ENCODE peak calls at places on chromosomes 11 and 22, in eight cellular contexts. M is GM23248, Z is hepatocyte, N is fibroblast of lung, H is A549, Y is astrocyte, P is mesenchymal stem cell, X is H9. S is an unnamed sample.

GRCh38 chr11:57103899-57104605 is 77.7 kb upstream of the LRRC55 start:
- DNase-seq in X (no peak), P (no peak), Y (no peak), M (no peak), H (no peak), N (no peak), Z (no peak), S (no peak)

GRCh38 chr11:1087961-1088926 is 13.6 kb downstream of the MUC2 start:
- DNase-seq in Y (no peak), X (peak; percentile 69), H (no peak), P (no peak), N (no peak), M (no peak), Z (no peak), S (peak; percentile 80)

GRCh38 chr11:117822031-117822521 is 2.5 kb downstream of the FXYD2 start:
- DNase-seq in X (peak; percentile 65), N (no peak), P (no peak), Z (peak; percentile 62), Y (no peak), M (peak; percentile 41), H (no peak), S (peak; percentile 67)

GRCh38 chr11:105236631-105237030 is 97.1 kb upstream of the CARD18 start:
- DNase-seq in Z (no peak), H (no peak), P (peak; percentile 88), M (peak; percentile 23), N (peak; percentile 74), Y (peak; percentile 75), X (no peak), S (no peak)

GRCh38 chr22:25710501-25710900 is 31.5 kb upstream of the MYO18B start:
- DNase-seq in Y (no peak), X (no peak), N (no peak), M (no peak), Z (no peak), H (no peak), P (no peak), S (no peak)

GRCh38 chr11:124801636-124802312 is 1.6 kb upstream of the MSANTD2 start:
- DNase-seq in N (no peak), M (peak; percentile 74), Y (no peak), H (no peak), X (no peak), Z (no peak), P (peak; percentile 16), S (no peak)

GRCh38 chr11:80155412-80156017 is 714.7 kb upstream of the TENM4 start:
- DNase-seq in Z (peak; percentile 46), N (no peak), X (no peak), H (peak; percentile 1), M (peak; percentile 41), Y (no peak), P (peak; percentile 45), S (peak; percentile 86)

GRCh38 chr11:127003260-127003981 is 2.9 kb upstream of the KIRREL3 start:
- DNase-seq in N (peak; percentile 72), X (peak; percentile 86), P (peak; percentile 25), Z (peak; percentile 67), H (peak; percentile 69), Y (peak; percentile 56), M (peak; percentile 81), S (no peak)

GRCh38 chr11:65316979-65317786 is 2.5 kb downstream of the CDC42EP2 start:
- DNase-seq in M (peak; percentile 96), Y (peak; percentile 65), Z (peak; percentile 71), P (peak; percentile 62), H (no peak), N (peak; percentile 74), X (peak; percentile 81), S (peak; percentile 49)

GRCh38 chr11:15911377-15912044 is 444.8 kb downstream of the SOX6 start:
- DNase-seq in H (no peak), M (no peak), Y (no peak), X (no peak), N (no peak), P (peak; percentile 84), Z (peak; percentile 77), S (no peak)

GRCh38 chr11:128179049-128179448 is 408.3 kb downstream of the ETS1 start:
- DNase-seq in N (no peak), H (no peak), Y (no peak), P (no peak), X (no peak), Z (no peak), M (no peak), S (no peak)

GRCh38 chr11:128171496-128171895 is 415.9 kb downstream of the ETS1 start:
- DNase-seq in Y (peak; percentile 27), M (peak; percentile 42), N (peak; percentile 50), Z (no peak), H (no peak), P (no peak), X (no peak), S (no peak)

GRCh38 chr11:128172046-128172878 is 415.1 kb downstream of the ETS1 start:
- DNase-seq in Y (peak; percentile 61), H (peak; percentile 65), X (peak; percentile 68), P (peak; percentile 85), M (peak; percentile 87), Z (peak; percentile 89), N (peak; percentile 71), S (peak; percentile 88)

GRCh38 chr11:128179512-128179911 is 407.8 kb downstream of the ETS1 start:
- DNase-seq in Z (peak; percentile 35), N (no peak), M (peak; percentile 23), Y (no peak), P (no peak), X (no peak), H (no peak), S (no peak)

DNA sequence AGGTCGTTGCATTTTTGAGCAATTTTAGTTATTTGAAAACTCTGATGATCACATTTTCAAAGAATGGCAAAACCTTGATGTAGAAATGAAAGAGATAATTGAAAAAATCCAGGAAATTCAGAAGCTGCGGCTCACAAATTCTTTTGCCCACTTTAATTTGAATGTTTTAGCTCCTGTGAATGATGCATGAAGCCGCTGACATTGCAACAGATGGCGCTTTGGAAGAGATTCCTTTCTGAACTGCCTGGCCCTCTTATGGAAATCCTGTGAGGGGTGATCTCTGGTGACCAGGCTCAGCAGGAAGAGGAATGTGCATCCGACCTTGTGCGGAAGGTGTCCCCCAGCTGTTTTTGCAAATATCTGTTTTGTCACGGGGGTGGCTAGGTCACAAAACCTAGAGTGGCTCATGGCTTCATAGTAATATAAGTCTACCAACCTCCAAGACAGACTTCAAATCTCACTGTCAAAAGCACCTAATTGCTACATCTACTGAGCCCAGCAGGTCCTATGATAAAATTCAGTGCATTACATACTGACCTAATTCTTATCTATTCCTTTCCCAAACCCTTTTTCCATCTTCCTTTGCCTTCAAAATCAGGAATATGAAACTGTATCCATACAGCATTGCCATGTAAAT is 412.8 kb downstream of the ETS1 start:
- DNase-seq in P (peak; percentile 51), M (peak; percentile 72), Y (peak; percentile 73), H (no peak), X (peak; percentile 65), N (peak; percentile 82), Z (no peak), S (no peak)
- H3K4me2 ChIP-seq in P (no peak overlapping the region), M (peak overlapping the region; percentile 41), Y (peak overlapping the region; percentile 66), H (peak overlapping the region; percentile 53), X (no peak overlapping the region), N (no peak overlapping the region), Z (no peak overlapping the region), S (no peak overlapping the region)

GRCh38 chr22:17436382-17436951 is 67.2 kb downstream of the CECR2 start:
- DNase-seq in X (no peak), H (no peak), N (peak; percentile 20), Y (peak; percentile 6), Z (peak; percentile 24), P (no peak), M (no peak), S (peak; percentile 53)
- H3K4me1 ChIP-seq in X (peaks cover 7% of the 10 kb centered on the region), H (no peaks in the 10 kb centered on the region), N (no peaks in the 10 kb centered on the region), Y (no peaks in the 10 kb centered on the region), Z (peaks cover 13% of the 10 kb centered on the region), P (peaks cover 2% of the 10 kb centered on the region), M (no peaks in the 10 kb centered on the region), S (peaks cover 25% of the 10 kb centered on the region)

DNA sequence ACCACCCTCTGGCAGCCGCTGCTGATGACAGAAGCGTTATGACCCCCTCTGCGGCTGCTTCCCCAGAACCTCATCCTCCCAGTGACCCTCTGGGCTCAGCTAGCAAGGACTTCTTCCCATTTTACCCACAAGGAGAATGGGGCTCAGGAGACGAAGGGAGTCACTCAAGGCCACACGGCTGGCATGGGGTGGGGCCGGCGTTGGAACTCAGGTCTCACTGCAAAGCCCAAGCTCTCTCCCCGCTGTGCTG is 16.8 kb upstream of the SUN2 start:
- DNase-seq in N (no peak), H (no peak), M (no peak), Y (no peak), Z (no peak), P (no peak), X (no peak), S (no peak)
- H3K4me2 ChIP-seq in N (no peak overlapping the region), H (no peak overlapping the region), M (no peak overlapping the region), Y (no peak overlapping the region), Z (no peak overlapping the region), P (no peak overlapping the region), X (no peak overlapping the region), S (no peak overlapping the region)

GRCh38 chr11:34068098-34068497 is 16.6 kb downstream of the CAPRIN1 start:
- DNase-seq in Y (peak; percentile 81), P (peak; percentile 33), M (peak; percentile 40), X (no peak), Z (no peak), H (no peak), N (peak; percentile 84), S (no peak)

GRCh38 chr11:34067383-34068065 is 16.0 kb downstream of the CAPRIN1 start:
- DNase-seq in P (no peak), N (no peak), Z (no peak), Y (no peak), X (no peak), H (no peak), M (no peak), S (no peak)

GRCh38 chr11:34065505-34066203 is 14.1 kb downstream of the CAPRIN1 start:
- DNase-seq in H (no peak), N (peak; percentile 49), Y (peak; percentile 37), P (peak; percentile 33), M (peak; percentile 45), X (peak; percentile 44), Z (no peak), S (no peak)

GRCh38 chr11:34064291-34064690 is 12.8 kb downstream of the CAPRIN1 start:
- DNase-seq in Z (no peak), P (peak; percentile 15), X (no peak), N (no peak), M (no peak), H (no peak), Y (no peak), S (no peak)

GRCh38 chr11:34063061-34063795 is 11.7 kb downstream of the CAPRIN1 start:
- DNase-seq in Z (no peak), Y (no peak), X (no peak), H (no peak), M (peak; percentile 24), P (no peak), N (no peak), S (no peak)
- H3K4me1 ChIP-seq in Z (peaks cover 14% of the 10 kb centered on the region), Y (peaks cover 17% of the 10 kb centered on the region), X (no peaks in the 10 kb centered on the region), H (peaks cover 29% of the 10 kb centered on the region), M (peaks cover 9% of the 10 kb centered on the region), P (peaks cover 4% of the 10 kb centered on the region), N (no peaks in the 10 kb centered on the region), S (peaks cover 45% of the 10 kb centered on the region)

DNA sequence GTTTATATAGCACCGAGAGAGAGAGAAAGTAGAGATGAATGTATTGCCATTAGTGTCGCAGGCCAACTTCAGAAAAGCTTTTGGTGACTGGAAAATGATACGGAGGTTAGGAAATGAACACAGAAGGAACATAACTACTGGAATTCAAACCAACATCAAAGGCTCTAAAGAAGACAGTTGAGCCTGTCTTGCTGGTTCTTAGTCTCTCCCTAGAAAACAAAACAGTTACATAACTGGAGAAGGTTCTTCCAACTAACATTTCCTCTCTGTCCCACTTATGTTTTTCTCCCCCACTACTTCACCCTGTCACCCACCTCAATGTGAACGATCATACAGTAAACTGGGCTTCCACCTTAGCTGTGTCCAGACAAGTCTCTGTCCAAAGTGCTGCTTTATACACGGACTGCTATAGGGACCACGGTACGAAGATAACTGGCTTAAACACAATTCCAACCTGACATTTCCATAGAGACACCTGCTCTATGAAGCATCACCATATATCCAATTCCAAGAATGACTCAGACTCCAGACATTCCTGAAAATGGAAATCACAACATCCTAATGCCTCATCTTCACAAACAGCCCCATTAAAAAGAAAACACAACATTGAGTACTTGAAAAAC is 85.2 kb upstream of the ARHGAP32 start:
- DNase-seq in P (peak; percentile 18), X (no peak), H (no peak), N (peak; percentile 35), Y (no peak), Z (peak; percentile 28), M (peak; percentile 20), S (no peak)
- H3K4me2 ChIP-seq in P (no peak overlapping the region), X (no peak overlapping the region), H (peak overlapping the region; percentile 92), N (no peak overlapping the region), Y (peak overlapping the region; percentile 89), Z (peak overlapping the region; percentile 88), M (no peak overlapping the region), S (no peak overlapping the region)